ENCODE peak calls at places on chromosomes 5 and 9, in nine cellular contexts. L is CD4-positive, alpha-beta memory T cell; J is EL; G is GM12891; E is foreskin fibroblast; D is activated naive CD8-positive, alpha-beta T cell treated with anti-CD3 and anti-CD28 coated beads, Interleukin-2, amount 10 ng/mL, durations not matched to agents 7 days and 5 days; S is sigmoid colon; X is astrocyte of the spinal cord; U is adrenal gland. T is an unnamed sample.
A peak's percentile ranks its signal among the peaks of the same experiment; 100 is the strongest.

GRCh38 chr9:137685035-137685885 is 66.5 kb downstream of the EHMT1 start:
- DNase-seq in L (no peak), J (peak; percentile 80), G (no peak), E (peak; percentile 68), D (no peak), S (no peak), X (peak; percentile 38), U (no peak), T (no peak)

GRCh38 chr9:133127340-133127981 is 6.4 kb upstream of the RALGDS start:
- DNase-seq in L (peak; percentile 70), J (no peak), G (no peak), E (no peak), D (no peak), S (peak; percentile 86), X (no peak), U (no peak), T (no peak)

GRCh38 chr5:141632650-141633049 is 4.0 kb downstream of the HDAC3 start:
- DNase-seq in L (no peak), J (no peak), G (no peak), E (no peak), D (no peak), S (no peak), X (no peak), U (no peak), T (no peak)

GRCh38 chr9:106707722-106708121 is 155.2 kb upstream of the ZNF462 start:
- DNase-seq in L (no peak), J (no peak), G (no peak), E (no peak), D (no peak), S (no peak), X (no peak), U (peak; percentile 67), T (no peak)

GRCh38 chr5:82513739-82514138 is 235.6 kb upstream of the RPS23 start:
- DNase-seq in L (no peak), J (no peak), G (no peak), E (no peak), D (no peak), S (no peak), X (no peak), U (no peak), T (no peak)

GRCh38 chr5:163248856-163249255 is 188.5 kb upstream of the CCNG1 start:
- DNase-seq in L (no peak), J (peak; percentile 15), G (no peak), E (no peak), D (no peak), S (no peak), X (peak; percentile 79), U (no peak), T (no peak)

GRCh38 chr5:111063709-111064322 is 7.7 kb upstream of the TSLP start:
- DNase-seq in L (no peak), J (no peak), G (no peak), E (peak; percentile 37), D (no peak), S (no peak), X (no peak), U (no peak), T (no peak)

GRCh38 chr5:165781703-165782102 is 2276.3 kb downstream of the MAT2B start:
- DNase-seq in L (no peak), J (no peak), G (no peak), E (no peak), D (no peak), S (no peak), X (peak; percentile 8), U (no peak), T (no peak)

GRCh38 chr5:124453221-124454032 is 293.0 kb downstream of the ZNF608 start:
- DNase-seq in L (no peak), J (peak; percentile 72), G (no peak), E (peak; percentile 76), D (no peak), S (no peak), X (peak; percentile 89), U (no peak), T (no peak)

GRCh38 chr9:33277484-33277883 is 12.6 kb downstream of the CHMP5 start:
- DNase-seq in L (no peak), J (no peak), G (no peak), E (no peak), D (no peak), S (no peak), X (no peak), U (no peak), T (no peak)

GRCh38 chr9:3963266-3964019 is 336.4 kb downstream of the GLIS3 start:
- DNase-seq in L (no peak), J (peak; percentile 92), G (no peak), E (peak; percentile 94), D (no peak), S (peak; percentile 67), X (peak; percentile 85), U (peak; percentile 52), T (no peak)

GRCh38 chr9:6551126-6551525 is 94.4 kb downstream of the GLDC start:
- DNase-seq in L (no peak), J (no peak), G (no peak), E (no peak), D (no peak), S (no peak), X (no peak), U (no peak), T (no peak)

GRCh38 chr9:18384066-18384465 is 89.9 kb upstream of the ADAMTSL1 start:
- DNase-seq in L (no peak), J (no peak), G (no peak), E (no peak), D (no peak), S (no peak), X (no peak), U (no peak), T (no peak)

GRCh38 chr9:137000177-137000930 is 4.0 kb upstream of the CLIC3 start:
- DNase-seq in L (peak; percentile 53), J (peak; percentile 73), G (peak; percentile 74), E (peak; percentile 68), D (peak; percentile 58), S (no peak), X (peak; percentile 53), U (no peak), T (no peak)

GRCh38 chr5:23007226-23007625 is 154.1 kb upstream of the CDH12 start:
- DNase-seq in L (no peak), J (no peak), G (no peak), E (no peak), D (no peak), S (no peak), X (no peak), U (no peak), T (no peak)

GRCh38 chr9:16248816-16249215 is 621.7 kb downstream of the BNC2 start:
- DNase-seq in L (no peak), J (no peak), G (no peak), E (no peak), D (no peak), S (no peak), X (no peak), U (no peak), T (no peak)

T was measured in T1000.